ENCODE peak calls at places on chromosomes 4 and X, in five cellular contexts. One of them, this sample, is unnamed.
A peak's percentile ranks its signal among the peaks of the same experiment; 100 is the strongest.

GRCh38 chr4:38146383-38146782 is 186.2 kb downstream of the PTTG2 start:
- DNase-seq in fibroblast of mammary gland: no peak
- DNase-seq in dorsolateral prefrontal cortex: no peak
- DNase-seq in A549: no peak
- DNase-seq in heart right ventricle: no peak
- DNase-seq in this sample: no peak

GRCh38 chr4:139453041-139453370 is 915 bp upstream of the RAB33B start:
- DNase-seq in A549: peak; percentile 70
- DNase-seq in heart right ventricle: no peak
- DNase-seq in fibroblast of mammary gland: no peak
- DNase-seq in dorsolateral prefrontal cortex: no peak
- DNase-seq in this sample: no peak

GRCh38 chr4:51895158-51895557 is 52.2 kb downstream of the DCUN1D4 start:
- DNase-seq in heart right ventricle: no peak
- DNase-seq in fibroblast of mammary gland: no peak
- DNase-seq in A549: no peak
- DNase-seq in dorsolateral prefrontal cortex: no peak
- DNase-seq in this sample: no peak

GRCh38 chr4:150578745-150579470 is 3.0 kb upstream of the MAB21L2 start:
- DNase-seq in dorsolateral prefrontal cortex: no peak
- DNase-seq in fibroblast of mammary gland: no peak
- DNase-seq in A549: no peak
- DNase-seq in heart right ventricle: no peak
- DNase-seq in this sample: no peak

GRCh38 chrX:106973433-106974149 is 26.4 kb downstream of the MORC4 start:
- DNase-seq in heart right ventricle: no peak
- DNase-seq in A549: no peak
- DNase-seq in dorsolateral prefrontal cortex: no peak
- DNase-seq in fibroblast of mammary gland: peak; percentile 25
- DNase-seq in this sample: no peak

GRCh38 chrX:45363596-45363995 is 162.9 kb upstream of the DIPK2B start:
- DNase-seq in dorsolateral prefrontal cortex: no peak
- DNase-seq in A549: no peak
- DNase-seq in fibroblast of mammary gland: no peak
- DNase-seq in heart right ventricle: no peak
- DNase-seq in this sample: no peak

GRCh38 chr4:7938513-7939376 is 916 bp downstream of the AFAP1 start:
- DNase-seq in dorsolateral prefrontal cortex: no peak
- DNase-seq in fibroblast of mammary gland: peak; percentile 48
- DNase-seq in heart right ventricle: peak; percentile 57
- DNase-seq in A549: no peak
- DNase-seq in this sample: no peak

GRCh38 chrX:40268126-40268525 is 170.4 kb upstream of the BCOR start:
- DNase-seq in fibroblast of mammary gland: peak; percentile 24
- DNase-seq in A549: no peak
- DNase-seq in dorsolateral prefrontal cortex: no peak
- DNase-seq in heart right ventricle: no peak
- DNase-seq in this sample: no peak

GRCh38 chrX:7316280-7316679 is 168.3 kb upstream of the PUDP start:
- DNase-seq in fibroblast of mammary gland: peak; percentile 51
- DNase-seq in heart right ventricle: no peak
- DNase-seq in dorsolateral prefrontal cortex: no peak
- DNase-seq in A549: no peak
- DNase-seq in this sample: no peak

GRCh38 chr4:69642961-69643360 is 3.5 kb upstream of the UGT2A2 start:
- DNase-seq in fibroblast of mammary gland: no peak
- DNase-seq in A549: no peak
- DNase-seq in heart right ventricle: no peak
- DNase-seq in dorsolateral prefrontal cortex: no peak
- DNase-seq in this sample: no peak

GRCh38 chrX:63258144-63258543 is 93.0 kb downstream of the SPIN4 start:
- DNase-seq in dorsolateral prefrontal cortex: no peak
- DNase-seq in heart right ventricle: no peak
- DNase-seq in fibroblast of mammary gland: no peak
- DNase-seq in A549: no peak
- DNase-seq in this sample: no peak

GRCh38 chr4:7876096-7876993 is 63.3 kb downstream of the AFAP1 start:
- DNase-seq in fibroblast of mammary gland: peak; percentile 66
- DNase-seq in heart right ventricle: no peak
- DNase-seq in dorsolateral prefrontal cortex: no peak
- DNase-seq in A549: peak; percentile 75
- DNase-seq in this sample: no peak

GRCh38 chrX:19070555-19070994 is 51.7 kb downstream of the ADGRG2 start:
- DNase-seq in A549: no peak
- DNase-seq in dorsolateral prefrontal cortex: no peak
- DNase-seq in fibroblast of mammary gland: no peak
- DNase-seq in heart right ventricle: peak; percentile 11
- DNase-seq in this sample: no peak

GRCh38 chr4:147599764-147600163 is 17.4 kb upstream of the TMEM184C start:
- DNase-seq in A549: no peak
- DNase-seq in dorsolateral prefrontal cortex: no peak
- DNase-seq in fibroblast of mammary gland: peak; percentile 32
- DNase-seq in heart right ventricle: no peak
- DNase-seq in this sample: no peak

GRCh38 chr4:103928370-103928769 is 208.6 kb upstream of the TACR3 start:
- DNase-seq in A549: no peak
- DNase-seq in heart right ventricle: no peak
- DNase-seq in fibroblast of mammary gland: no peak
- DNase-seq in dorsolateral prefrontal cortex: no peak
- DNase-seq in this sample: no peak

GRCh38 chr4:56976878-56977320 is 507 bp downstream of the NOA1 start:
- DNase-seq in A549: peak; percentile 12
- DNase-seq in fibroblast of mammary gland: no peak
- DNase-seq in dorsolateral prefrontal cortex: no peak
- DNase-seq in heart right ventricle: peak; percentile 48
- DNase-seq in this sample: peak; percentile 75

GRCh38 chr4:15729910-15730533 is 27.2 kb downstream of the BST1 start:
- DNase-seq in fibroblast of mammary gland: peak; percentile 54
- DNase-seq in A549: peak; percentile 27
- DNase-seq in dorsolateral prefrontal cortex: no peak
- DNase-seq in heart right ventricle: no peak
- DNase-seq in this sample: no peak

GRCh38 chr4:566508-567295 is 9.4 kb downstream of the TMEM271 start:
- DNase-seq in A549: peak; percentile 11
- DNase-seq in heart right ventricle: no peak
- DNase-seq in fibroblast of mammary gland: no peak
- DNase-seq in dorsolateral prefrontal cortex: no peak
- DNase-seq in this sample: no peak

GRCh38 chr4:3470244-3471097 is 7.4 kb downstream of the DOK7 start:
- DNase-seq in heart right ventricle: no peak
- DNase-seq in fibroblast of mammary gland: peak; percentile 22
- DNase-seq in A549: no peak
- DNase-seq in dorsolateral prefrontal cortex: no peak
- DNase-seq in this sample: no peak

GRCh38 chr4:109010534-109010933 is 247.7 kb upstream of the ETNPPL start:
- DNase-seq in dorsolateral prefrontal cortex: no peak
- DNase-seq in A549: no peak
- DNase-seq in fibroblast of mammary gland: no peak
- DNase-seq in heart right ventricle: no peak
- DNase-seq in this sample: no peak

GRCh38 chrX:132483523-132483922 is 5.3 kb downstream of the MBNL3 start:
- DNase-seq in fibroblast of mammary gland: no peak
- DNase-seq in A549: no peak
- DNase-seq in dorsolateral prefrontal cortex: no peak
- DNase-seq in heart right ventricle: no peak
- DNase-seq in this sample: no peak

GRCh38 chr4:186297013-186297645 is 31.1 kb downstream of the F11 start:
- DNase-seq in heart right ventricle: no peak
- DNase-seq in fibroblast of mammary gland: peak; percentile 62
- DNase-seq in dorsolateral prefrontal cortex: no peak
- DNase-seq in A549: peak; percentile 23
- DNase-seq in this sample: no peak

GRCh38 chrX:130378008-130378669 is 7.3 kb downstream of the GPR119 start:
- DNase-seq in dorsolateral prefrontal cortex: no peak
- DNase-seq in fibroblast of mammary gland: no peak
- DNase-seq in A549: no peak
- DNase-seq in heart right ventricle: no peak
- DNase-seq in this sample: no peak

GRCh38 chrX:19602866-19603620 is 87.7 kb upstream of the MAP3K15 start:
- DNase-seq in dorsolateral prefrontal cortex: no peak
- DNase-seq in A549: peak; percentile 54
- DNase-seq in heart right ventricle: no peak
- DNase-seq in fibroblast of mammary gland: peak; percentile 83
- DNase-seq in this sample: no peak

GRCh38 chr4:140811429-140811828 is 55.2 kb upstream of the TBC1D9 start:
- DNase-seq in heart right ventricle: no peak
- DNase-seq in A549: no peak
- DNase-seq in dorsolateral prefrontal cortex: no peak
- DNase-seq in fibroblast of mammary gland: no peak
- DNase-seq in this sample: no peak

GRCh38 chr4:911871-912490 is 20.1 kb downstream of the GAK start:
- DNase-seq in heart right ventricle: peak; percentile 11
- DNase-seq in A549: no peak
- DNase-seq in fibroblast of mammary gland: no peak
- DNase-seq in dorsolateral prefrontal cortex: no peak
- DNase-seq in this sample: no peak

GRCh38 chrX:100410901-100411801 is 1.1 kb upstream of the PCDH19 start:
- DNase-seq in fibroblast of mammary gland: no peak
- DNase-seq in heart right ventricle: no peak
- DNase-seq in dorsolateral prefrontal cortex: no peak
- DNase-seq in A549: no peak
- DNase-seq in this sample: no peak

GRCh38 chrX:100410083-100410590 is at the start of gene PCDH19:
- DNase-seq in fibroblast of mammary gland: peak; percentile 57
- DNase-seq in dorsolateral prefrontal cortex: no peak
- DNase-seq in A549: peak; percentile 49
- DNase-seq in heart right ventricle: peak; percentile 60
- DNase-seq in this sample: peak; percentile 88

GRCh38 chrX:100411802-100412333 is 1.8 kb upstream of the PCDH19 start:
- DNase-seq in A549: no peak
- DNase-seq in dorsolateral prefrontal cortex: no peak
- DNase-seq in heart right ventricle: no peak
- DNase-seq in fibroblast of mammary gland: no peak
- DNase-seq in this sample: no peak

GRCh38 chrX:100409316-100410082 is 574 bp downstream of the PCDH19 start:
- DNase-seq in heart right ventricle: no peak
- DNase-seq in dorsolateral prefrontal cortex: no peak
- DNase-seq in fibroblast of mammary gland: peak; percentile 8
- DNase-seq in A549: no peak
- DNase-seq in this sample: no peak

DNA sequence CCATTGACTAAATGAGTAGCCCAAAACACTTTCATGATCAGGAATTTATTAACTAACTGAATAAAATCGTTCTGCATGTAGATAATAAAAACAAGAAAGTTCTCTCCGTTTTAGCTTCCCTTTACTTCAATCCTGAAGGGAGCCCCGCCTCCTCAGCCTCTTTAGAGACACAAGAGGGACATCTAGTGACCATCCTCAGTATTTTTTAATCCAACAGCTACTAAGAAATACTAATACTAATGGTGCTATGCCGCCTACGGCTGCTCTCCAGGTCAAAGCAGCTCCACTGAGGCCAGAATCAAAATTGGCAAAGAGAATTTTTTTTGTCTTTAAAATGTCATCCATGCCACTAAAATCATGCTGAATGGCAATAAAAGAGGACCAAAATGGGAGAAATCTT is 3.2 kb upstream of the PCDH19 start:
- DNase-seq in fibroblast of mammary gland: peak; percentile 61
- DNase-seq in dorsolateral prefrontal cortex: no peak
- DNase-seq in heart right ventricle: no peak
- DNase-seq in A549: peak; percentile 33
- DNase-seq in this sample: no peak
- TF ChIP-seq CTCF in fibroblast of mammary gland: peak; percentile 48
- TF ChIP-seq CTCF in dorsolateral prefrontal cortex: peak; percentile 55
- TF ChIP-seq CTCF in heart right ventricle: peak; percentile 66
- TF ChIP-seq CTCF in A549: peak; percentile 55
- TF ChIP-seq CTCF in this sample: peak; percentile 88

DNA sequence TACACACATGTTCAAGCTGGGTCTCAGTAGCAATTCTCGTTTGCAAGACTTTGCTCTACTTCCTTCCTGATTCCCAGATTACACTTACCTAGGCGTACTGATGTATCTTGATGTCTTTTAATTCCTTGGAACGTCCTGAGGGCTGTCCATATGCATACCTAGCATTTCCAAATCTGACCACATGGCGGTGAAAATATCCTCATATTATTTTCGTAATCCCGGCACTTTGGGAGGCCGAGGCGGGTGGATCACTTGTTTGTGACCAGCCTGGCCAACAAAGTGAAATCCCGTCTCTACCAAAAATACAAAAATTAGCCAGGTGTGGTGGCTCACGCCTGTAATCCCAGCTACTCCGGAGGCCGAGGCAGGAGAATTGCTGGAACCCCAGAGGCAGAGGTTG is 1786.3 kb upstream of the TENM3 start:
- DNase-seq in A549: no peak
- DNase-seq in fibroblast of mammary gland: no peak
- DNase-seq in dorsolateral prefrontal cortex: no peak
- DNase-seq in heart right ventricle: no peak
- DNase-seq in this sample: no peak
- TF ChIP-seq CTCF in A549: no peak
- TF ChIP-seq CTCF in fibroblast of mammary gland: no peak
- TF ChIP-seq CTCF in dorsolateral prefrontal cortex: no peak
- TF ChIP-seq CTCF in heart right ventricle: no peak
- TF ChIP-seq CTCF in this sample: peak; percentile 61

DNA sequence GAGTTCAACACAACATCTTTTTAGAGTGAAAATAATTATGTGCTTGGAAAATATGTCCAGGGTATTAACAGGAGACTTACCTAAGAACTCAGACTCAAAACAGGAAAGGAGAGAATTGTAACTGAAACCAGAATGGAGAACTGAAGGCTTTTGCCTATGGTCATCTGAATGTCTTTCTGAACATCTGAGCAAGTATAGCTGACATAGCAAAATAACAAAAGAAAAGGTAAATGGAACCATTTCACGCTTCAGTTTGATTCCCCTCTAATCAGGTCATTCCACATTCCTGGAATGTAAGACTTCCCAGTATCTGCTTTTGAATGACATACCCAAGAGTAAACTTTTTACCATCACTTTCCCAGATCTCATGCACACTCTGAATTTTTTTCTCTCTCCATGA is 500.4 kb upstream of the HS3ST1 start:
- DNase-seq in heart right ventricle: no peak
- DNase-seq in A549: no peak
- DNase-seq in fibroblast of mammary gland: no peak
- DNase-seq in dorsolateral prefrontal cortex: no peak
- DNase-seq in this sample: no peak
- TF ChIP-seq CTCF in heart right ventricle: no peak
- TF ChIP-seq CTCF in A549: no peak
- TF ChIP-seq CTCF in fibroblast of mammary gland: no peak
- TF ChIP-seq CTCF in dorsolateral prefrontal cortex: no peak
- TF ChIP-seq CTCF in this sample: no peak

GRCh38 chr4:102579794-102580462 is 78.8 kb downstream of the NFKB1 start:
- DNase-seq in dorsolateral prefrontal cortex: no peak
- DNase-seq in heart right ventricle: no peak
- DNase-seq in fibroblast of mammary gland: no peak
- DNase-seq in A549: no peak
- DNase-seq in this sample: no peak

GRCh38 chr4:102578270-102578669 is 77.1 kb downstream of the NFKB1 start:
- DNase-seq in heart right ventricle: no peak
- DNase-seq in A549: no peak
- DNase-seq in dorsolateral prefrontal cortex: no peak
- DNase-seq in fibroblast of mammary gland: no peak
- DNase-seq in this sample: no peak

GRCh38 chr4:102580463-102580842 is 79.3 kb downstream of the NFKB1 start:
- DNase-seq in A549: no peak
- DNase-seq in fibroblast of mammary gland: no peak
- DNase-seq in heart right ventricle: no peak
- DNase-seq in dorsolateral prefrontal cortex: no peak
- DNase-seq in this sample: no peak

GRCh38 chr4:102575369-102576129 is 74.4 kb downstream of the NFKB1 start:
- DNase-seq in heart right ventricle: no peak
- DNase-seq in dorsolateral prefrontal cortex: no peak
- DNase-seq in fibroblast of mammary gland: no peak
- DNase-seq in A549: no peak
- DNase-seq in this sample: no peak

GRCh38 chr4:102578819-102579218 is 77.7 kb downstream of the NFKB1 start:
- DNase-seq in dorsolateral prefrontal cortex: peak; percentile 58
- DNase-seq in A549: no peak
- DNase-seq in fibroblast of mammary gland: no peak
- DNase-seq in heart right ventricle: no peak
- DNase-seq in this sample: no peak
- TF ChIP-seq CTCF in dorsolateral prefrontal cortex: no peak
- TF ChIP-seq CTCF in A549: no peak
- TF ChIP-seq CTCF in fibroblast of mammary gland: no peak
- TF ChIP-seq CTCF in heart right ventricle: no peak
- TF ChIP-seq CTCF in this sample: peak; percentile 38